ENCODE peak calls at places on chromosomes 6 and 20, in seven cellular contexts. One of them, this sample, is unnamed.

GRCh38 chr6:53643481-53643965 is 22.0 kb downstream of the KLHL31 start:
- DNase-seq in WTC11: no peak
- DNase-seq in lower lobe of right lung: no peak
- DNase-seq in OCI-LY7: no peak
- DNase-seq in CD8-positive, alpha-beta T cell: no peak
- DNase-seq in fibroblast of lung: no peak
- DNase-seq in AG04450: no peak
- DNase-seq in this sample: no peak

GRCh38 chr20:50054626-50055511 is 58.1 kb downstream of the UBE2V1 start:
- DNase-seq in WTC11: no peak
- DNase-seq in lower lobe of right lung: no peak
- DNase-seq in OCI-LY7: no peak
- DNase-seq in CD8-positive, alpha-beta T cell: no peak
- DNase-seq in fibroblast of lung: peak; percentile 55
- DNase-seq in AG04450: no peak
- DNase-seq in this sample: no peak

GRCh38 chr6:138109042-138109997 is 2.1 kb upstream of the PERP start:
- DNase-seq in WTC11: peak; percentile 74
- DNase-seq in lower lobe of right lung: peak; percentile 55
- DNase-seq in OCI-LY7: peak; percentile 62
- DNase-seq in CD8-positive, alpha-beta T cell: peak; percentile 84
- DNase-seq in fibroblast of lung: peak; percentile 79
- DNase-seq in AG04450: peak; percentile 13
- DNase-seq in this sample: peak; percentile 52

GRCh38 chr6:112863753-112864152 is 516.6 kb downstream of the RFPL4B start:
- DNase-seq in WTC11: no peak
- DNase-seq in lower lobe of right lung: no peak
- DNase-seq in OCI-LY7: no peak
- DNase-seq in CD8-positive, alpha-beta T cell: no peak
- DNase-seq in fibroblast of lung: no peak
- DNase-seq in AG04450: no peak
- DNase-seq in this sample: no peak

GRCh38 chr6:22764521-22764920 is 195.2 kb downstream of the HDGFL1 start:
- DNase-seq in WTC11: no peak
- DNase-seq in lower lobe of right lung: no peak
- DNase-seq in OCI-LY7: no peak
- DNase-seq in CD8-positive, alpha-beta T cell: no peak
- DNase-seq in fibroblast of lung: peak; percentile 37
- DNase-seq in AG04450: peak; percentile 59
- DNase-seq in this sample: no peak

GRCh38 chr6:48512396-48512795 is 401.4 kb upstream of the PTCHD4 start:
- DNase-seq in WTC11: no peak
- DNase-seq in lower lobe of right lung: no peak
- DNase-seq in OCI-LY7: no peak
- DNase-seq in CD8-positive, alpha-beta T cell: no peak
- DNase-seq in fibroblast of lung: no peak
- DNase-seq in AG04450: no peak
- DNase-seq in this sample: no peak

GRCh38 chr20:46279104-46279503 is 29.2 kb downstream of the CDH22 start:
- DNase-seq in WTC11: no peak
- DNase-seq in lower lobe of right lung: no peak
- DNase-seq in OCI-LY7: no peak
- DNase-seq in CD8-positive, alpha-beta T cell: no peak
- DNase-seq in fibroblast of lung: no peak
- DNase-seq in AG04450: no peak
- DNase-seq in this sample: no peak

GRCh38 chr20:50418890-50419642 is 91.1 kb upstream of the PTPN1 start:
- DNase-seq in WTC11: no peak
- DNase-seq in lower lobe of right lung: peak; percentile 68
- DNase-seq in OCI-LY7: no peak
- DNase-seq in CD8-positive, alpha-beta T cell: no peak
- DNase-seq in fibroblast of lung: no peak
- DNase-seq in AG04450: no peak
- DNase-seq in this sample: no peak

GRCh38 chr20:16828666-16829305 is 80.6 kb downstream of the OTOR start:
- DNase-seq in WTC11: no peak
- DNase-seq in lower lobe of right lung: no peak
- DNase-seq in OCI-LY7: no peak
- DNase-seq in CD8-positive, alpha-beta T cell: no peak
- DNase-seq in fibroblast of lung: peak; percentile 1
- DNase-seq in AG04450: no peak
- DNase-seq in this sample: no peak

GRCh38 chr6:38262041-38262440 is 377.7 kb downstream of the BTBD9 start:
- DNase-seq in WTC11: no peak
- DNase-seq in lower lobe of right lung: no peak
- DNase-seq in OCI-LY7: no peak
- DNase-seq in CD8-positive, alpha-beta T cell: no peak
- DNase-seq in fibroblast of lung: peak; percentile 74
- DNase-seq in AG04450: peak; percentile 71
- DNase-seq in this sample: peak; percentile 88

GRCh38 chr6:34578445-34579262 is 22.5 kb upstream of the SPDEF start:
- DNase-seq in WTC11: no peak
- DNase-seq in lower lobe of right lung: peak; percentile 16
- DNase-seq in OCI-LY7: no peak
- DNase-seq in CD8-positive, alpha-beta T cell: no peak
- DNase-seq in fibroblast of lung: no peak
- DNase-seq in AG04450: no peak
- DNase-seq in this sample: no peak

GRCh38 chr20:1146957-1147356 is 28.6 kb downstream of the PSMF1 start:
- DNase-seq in WTC11: no peak
- DNase-seq in lower lobe of right lung: no peak
- DNase-seq in OCI-LY7: no peak
- DNase-seq in CD8-positive, alpha-beta T cell: no peak
- DNase-seq in fibroblast of lung: no peak
- DNase-seq in AG04450: no peak
- DNase-seq in this sample: no peak

GRCh38 chr6:158531970-158532369 is 27.9 kb upstream of the TMEM181 start:
- DNase-seq in WTC11: no peak
- DNase-seq in lower lobe of right lung: no peak
- DNase-seq in OCI-LY7: no peak
- DNase-seq in CD8-positive, alpha-beta T cell: peak; percentile 27
- DNase-seq in fibroblast of lung: no peak
- DNase-seq in AG04450: no peak
- DNase-seq in this sample: no peak

GRCh38 chr6:139597781-139598368 is 223.4 kb upstream of the CITED2 start:
- DNase-seq in WTC11: no peak
- DNase-seq in lower lobe of right lung: peak; percentile 58
- DNase-seq in OCI-LY7: no peak
- DNase-seq in CD8-positive, alpha-beta T cell: no peak
- DNase-seq in fibroblast of lung: peak; percentile 99
- DNase-seq in AG04450: peak; percentile 95
- DNase-seq in this sample: peak; percentile 97

GRCh38 chr6:138455746-138456392 is 43.4 kb downstream of the NHSL1 start:
- DNase-seq in WTC11: no peak
- DNase-seq in lower lobe of right lung: no peak
- DNase-seq in OCI-LY7: peak; percentile 61
- DNase-seq in CD8-positive, alpha-beta T cell: no peak
- DNase-seq in fibroblast of lung: no peak
- DNase-seq in AG04450: no peak
- DNase-seq in this sample: peak; percentile 4

GRCh38 chr6:150894935-150895686 is 29.6 kb downstream of the MTHFD1L start:
- DNase-seq in WTC11: no peak
- DNase-seq in lower lobe of right lung: no peak
- DNase-seq in OCI-LY7: no peak
- DNase-seq in CD8-positive, alpha-beta T cell: no peak
- DNase-seq in fibroblast of lung: peak; percentile 63
- DNase-seq in AG04450: no peak
- DNase-seq in this sample: no peak

GRCh38 chr6:105428342-105428957 is 25.6 kb upstream of the PREP start:
- DNase-seq in WTC11: no peak
- DNase-seq in lower lobe of right lung: no peak
- DNase-seq in OCI-LY7: no peak
- DNase-seq in CD8-positive, alpha-beta T cell: no peak
- DNase-seq in fibroblast of lung: peak; percentile 69
- DNase-seq in AG04450: peak; percentile 7
- DNase-seq in this sample: peak; percentile 41

GRCh38 chr6:169833258-169833794 is 81.9 kb downstream of the ERMARD start:
- DNase-seq in WTC11: no peak
- DNase-seq in lower lobe of right lung: no peak
- DNase-seq in OCI-LY7: no peak
- DNase-seq in CD8-positive, alpha-beta T cell: no peak
- DNase-seq in fibroblast of lung: peak; percentile 3
- DNase-seq in AG04450: no peak
- DNase-seq in this sample: no peak

GRCh38 chr6:32126880-32127279 is 1.2 kb downstream of the ATF6B start:
- DNase-seq in WTC11: no peak
- DNase-seq in lower lobe of right lung: no peak
- DNase-seq in OCI-LY7: no peak
- DNase-seq in CD8-positive, alpha-beta T cell: no peak
- DNase-seq in fibroblast of lung: no peak
- DNase-seq in AG04450: no peak
- DNase-seq in this sample: no peak

DNA sequence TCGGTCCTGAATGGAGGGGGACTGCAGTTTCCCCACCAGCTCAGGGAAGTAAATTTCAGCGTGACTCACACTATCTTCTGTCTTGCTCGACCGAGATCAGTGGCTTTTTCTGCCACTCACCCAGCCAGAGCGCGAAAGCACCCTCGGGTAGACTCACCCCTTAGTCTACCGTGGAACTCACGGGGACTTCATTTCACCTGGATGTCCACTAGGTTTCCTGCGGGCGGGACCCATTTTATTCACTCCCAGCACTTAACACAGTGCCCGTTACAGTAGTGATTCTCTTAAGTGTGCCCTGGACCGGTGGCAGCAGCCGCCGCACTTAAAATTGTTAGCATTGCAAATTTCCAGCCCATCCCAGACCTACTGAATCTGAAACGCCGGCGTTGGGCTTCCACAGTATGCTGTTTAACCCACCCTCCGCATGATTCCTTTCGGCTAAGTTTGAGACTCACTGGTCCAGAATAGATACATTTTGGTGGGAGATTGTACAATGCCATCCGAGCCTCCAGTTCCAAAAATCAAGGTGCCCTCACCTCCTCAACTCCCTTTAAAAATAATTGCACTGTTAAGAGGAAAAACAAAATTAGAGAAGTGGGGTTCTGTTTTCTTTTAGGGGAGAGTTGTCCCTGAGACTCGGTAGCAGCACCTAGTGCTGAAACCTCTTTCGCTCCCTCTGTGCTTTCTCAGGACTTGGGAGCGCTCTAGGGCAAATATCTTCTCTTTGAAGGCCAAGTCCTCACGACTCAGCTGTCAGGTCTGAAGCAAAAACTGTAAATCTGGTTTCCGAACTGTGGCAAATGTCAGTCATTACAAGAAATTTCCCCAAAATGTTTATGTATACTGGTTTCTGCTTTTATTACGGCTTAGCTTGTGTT is 1.0 kb downstream of the SMPDL3A start:
- DNase-seq in WTC11: peak; percentile 42
- DNase-seq in lower lobe of right lung: no peak
- DNase-seq in OCI-LY7: no peak
- DNase-seq in CD8-positive, alpha-beta T cell: no peak
- DNase-seq in fibroblast of lung: peak; percentile 38
- DNase-seq in AG04450: no peak
- DNase-seq in this sample: no peak
- TF ChIP-seq CTCF in WTC11: no peak
- TF ChIP-seq CTCF in lower lobe of right lung: no peak
- TF ChIP-seq CTCF in OCI-LY7: no peak
- TF ChIP-seq CTCF in CD8-positive, alpha-beta T cell: no peak
- TF ChIP-seq CTCF in fibroblast of lung: peak; percentile 14
- TF ChIP-seq CTCF in AG04450: no peak
- TF ChIP-seq CTCF in this sample: peak; percentile 26

GRCh38 chr6:14396826-14397517 is 279.4 kb downstream of the CD83 start:
- DNase-seq in WTC11: peak; percentile 91
- DNase-seq in lower lobe of right lung: peak; percentile 46
- DNase-seq in OCI-LY7: no peak
- DNase-seq in CD8-positive, alpha-beta T cell: no peak
- DNase-seq in fibroblast of lung: peak; percentile 54
- DNase-seq in AG04450: peak; percentile 16
- DNase-seq in this sample: no peak
- TF ChIP-seq CTCF in WTC11: peak; percentile 83
- TF ChIP-seq CTCF in lower lobe of right lung: peak; percentile 34
- TF ChIP-seq CTCF in OCI-LY7: peak; percentile 72
- TF ChIP-seq CTCF in CD8-positive, alpha-beta T cell: no peak
- TF ChIP-seq CTCF in fibroblast of lung: peak; percentile 47
- TF ChIP-seq CTCF in AG04450: peak; percentile 48
- TF ChIP-seq CTCF in this sample: peak; percentile 45

DNA sequence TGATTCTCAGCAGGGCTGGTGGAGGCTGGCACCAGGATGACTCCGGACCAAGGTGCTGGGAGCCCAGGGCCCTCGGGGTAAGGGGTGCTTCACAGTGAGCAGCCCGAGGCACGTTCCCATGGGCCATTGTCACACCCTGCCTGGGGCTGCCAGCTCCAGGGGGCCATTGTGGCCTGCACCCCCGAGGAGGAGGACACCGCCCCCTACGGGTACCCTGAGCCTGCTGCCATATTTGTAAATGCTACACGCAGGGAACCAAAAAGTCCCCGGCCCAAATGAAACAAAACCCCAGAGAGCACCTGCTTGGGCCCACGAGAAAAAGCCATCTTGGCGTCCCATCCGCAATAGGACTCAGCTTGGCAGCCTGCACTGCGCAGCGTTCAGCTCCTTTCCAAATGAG is 64.7 kb upstream of the GATA5 start:
- DNase-seq in WTC11: peak; percentile 34
- DNase-seq in lower lobe of right lung: no peak
- DNase-seq in OCI-LY7: no peak
- DNase-seq in CD8-positive, alpha-beta T cell: no peak
- DNase-seq in fibroblast of lung: no peak
- DNase-seq in AG04450: no peak
- DNase-seq in this sample: no peak
- TF ChIP-seq CTCF in WTC11: peak; percentile 19
- TF ChIP-seq CTCF in lower lobe of right lung: no peak
- TF ChIP-seq CTCF in OCI-LY7: peak; percentile 37
- TF ChIP-seq CTCF in CD8-positive, alpha-beta T cell: no peak
- TF ChIP-seq CTCF in fibroblast of lung: no peak
- TF ChIP-seq CTCF in AG04450: no peak
- TF ChIP-seq CTCF in this sample: no peak

GRCh38 chr6:41352907-41353306 is 17.5 kb downstream of the NCR2 start:
- DNase-seq in WTC11: no peak
- DNase-seq in lower lobe of right lung: no peak
- DNase-seq in OCI-LY7: no peak
- DNase-seq in CD8-positive, alpha-beta T cell: peak; percentile 15
- DNase-seq in fibroblast of lung: no peak
- DNase-seq in AG04450: no peak
- DNase-seq in this sample: no peak

GRCh38 chr6:41355952-41356351 is 20.5 kb downstream of the NCR2 start:
- DNase-seq in WTC11: no peak
- DNase-seq in lower lobe of right lung: no peak
- DNase-seq in OCI-LY7: no peak
- DNase-seq in CD8-positive, alpha-beta T cell: peak; percentile 25
- DNase-seq in fibroblast of lung: no peak
- DNase-seq in AG04450: no peak
- DNase-seq in this sample: no peak

GRCh38 chr6:41353333-41353732 is 17.9 kb downstream of the NCR2 start:
- DNase-seq in WTC11: no peak
- DNase-seq in lower lobe of right lung: no peak
- DNase-seq in OCI-LY7: no peak
- DNase-seq in CD8-positive, alpha-beta T cell: peak; percentile 37
- DNase-seq in fibroblast of lung: no peak
- DNase-seq in AG04450: no peak
- DNase-seq in this sample: no peak

GRCh38 chr6:41348934-41349333 is 13.5 kb downstream of the NCR2 start:
- DNase-seq in WTC11: no peak
- DNase-seq in lower lobe of right lung: no peak
- DNase-seq in OCI-LY7: no peak
- DNase-seq in CD8-positive, alpha-beta T cell: no peak
- DNase-seq in fibroblast of lung: no peak
- DNase-seq in AG04450: no peak
- DNase-seq in this sample: no peak

GRCh38 chr6:41352396-41352795 is 17.0 kb downstream of the NCR2 start:
- DNase-seq in WTC11: no peak
- DNase-seq in lower lobe of right lung: no peak
- DNase-seq in OCI-LY7: no peak
- DNase-seq in CD8-positive, alpha-beta T cell: peak; percentile 32
- DNase-seq in fibroblast of lung: no peak
- DNase-seq in AG04450: no peak
- DNase-seq in this sample: no peak
- TF ChIP-seq CTCF in WTC11: no peak
- TF ChIP-seq CTCF in lower lobe of right lung: no peak
- TF ChIP-seq CTCF in OCI-LY7: no peak
- TF ChIP-seq CTCF in CD8-positive, alpha-beta T cell: no peak
- TF ChIP-seq CTCF in fibroblast of lung: no peak
- TF ChIP-seq CTCF in AG04450: no peak
- TF ChIP-seq CTCF in this sample: no peak

This sample was measured in HFFc6.